ENCODE peak calls at places on chromosomes 1 and 21, in five cellular contexts. J is vagina, E is HepG2, A is heart right ventricle, V is stomach. N is an unnamed sample.

GRCh38 chr1:153032677-153033308 is 1.8 kb downstream of the SPRR1B start:
- DNase-seq in E (peak; percentile 33), A (no peak), V (no peak), J (no peak), N (no peak)

GRCh38 chr1:235741294-235741693 is 91.7 kb upstream of the GNG4 start:
- DNase-seq in E (no peak), J (no peak), A (no peak), V (no peak), N (no peak)

GRCh38 chr21:35868005-35868868 is 192.1 kb downstream of the SETD4 start:
- DNase-seq in J (no peak), A (no peak), E (no peak), V (no peak), N (no peak)

GRCh38 chr1:8747879-8748825 is 69.3 kb downstream of the RERE start:
- DNase-seq in V (no peak), A (no peak), J (no peak), E (no peak), N (no peak)

GRCh38 chr21:44805226-44805625 is 3.6 kb upstream of the UBE2G2 start:
- DNase-seq in A (no peak), V (no peak), E (no peak), J (no peak), N (no peak)

GRCh38 chr1:150376110-150376509 is 12.2 kb downstream of the RPRD2 start:
- DNase-seq in A (no peak), V (no peak), J (no peak), E (no peak), N (no peak)

GRCh38 chr1:960371-961131 is at the start of gene KLHL17:
- DNase-seq in E (peak; percentile 32), J (no peak), A (peak; percentile 85), V (peak; percentile 80), N (peak; percentile 80)

GRCh38 chr1:6587261-6588005 is 7.6 kb downstream of the ZBTB48 start:
- DNase-seq in V (peak; percentile 57), A (peak; percentile 79), E (no peak), J (peak; percentile 83), N (no peak)

GRCh38 chr1:177163844-177164379 is 600 bp downstream of the ASTN1 start:
- DNase-seq in J (no peak), E (no peak), V (no peak), A (no peak), N (no peak)

GRCh38 chr21:25639922-25640670 is 1.0 kb downstream of the JAM2 start:
- DNase-seq in V (no peak), E (no peak), J (no peak), A (peak; percentile 34), N (no peak)

GRCh38 chr21:16084776-16085364 is 355.1 kb downstream of the USP25 start:
- DNase-seq in V (no peak), E (no peak), A (peak; percentile 42), J (no peak), N (no peak)

DNA sequence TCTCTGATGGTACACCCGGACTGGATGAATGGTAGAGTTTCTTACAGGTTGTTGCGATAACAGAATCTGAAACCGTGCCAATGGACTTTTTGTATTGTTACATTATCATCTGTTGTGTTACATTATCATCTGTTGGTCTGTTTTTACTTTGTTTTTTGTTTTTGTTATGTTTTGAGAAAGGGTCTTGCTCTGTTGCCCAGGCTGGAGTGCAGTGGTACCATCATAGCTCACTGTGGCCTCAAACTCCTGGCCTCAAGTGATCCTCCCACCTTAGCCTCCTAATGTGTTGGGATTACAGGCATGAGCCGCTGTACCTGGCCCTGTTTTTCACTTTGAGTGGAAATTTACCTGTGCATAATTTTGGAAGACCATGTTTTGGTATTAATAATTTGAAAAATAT is 10.2 kb upstream of the PEX10 start:
- DNase-seq in E (no peak), J (no peak), V (no peak), A (no peak), N (no peak)
- H3K27me3 ChIP-seq in E (peaks cover 10% of the 10 kb centered on the region), J (no peaks in the 10 kb centered on the region), V (peaks cover 63% of the 10 kb centered on the region), A (peaks cover 27% of the 10 kb centered on the region), N (no peaks in the 10 kb centered on the region)

GRCh38 chr1:28508435-28508754 is 2.6 kb downstream of the RCC1 start:
- DNase-seq in J (no peak), E (no peak), V (no peak), A (no peak), N (no peak)

GRCh38 chr1:28509705-28510349 is 4.0 kb downstream of the RCC1 start:
- DNase-seq in V (no peak), A (no peak), E (no peak), J (no peak), N (no peak)

GRCh38 chr1:28506907-28507246 is 1.0 kb downstream of the RCC1 start:
- DNase-seq in A (no peak), V (no peak), E (no peak), J (no peak), N (no peak)

GRCh38 chr1:28507247-28507645 is 1.4 kb downstream of the RCC1 start:
- DNase-seq in V (no peak), E (no peak), A (no peak), J (no peak), N (no peak)

DNA sequence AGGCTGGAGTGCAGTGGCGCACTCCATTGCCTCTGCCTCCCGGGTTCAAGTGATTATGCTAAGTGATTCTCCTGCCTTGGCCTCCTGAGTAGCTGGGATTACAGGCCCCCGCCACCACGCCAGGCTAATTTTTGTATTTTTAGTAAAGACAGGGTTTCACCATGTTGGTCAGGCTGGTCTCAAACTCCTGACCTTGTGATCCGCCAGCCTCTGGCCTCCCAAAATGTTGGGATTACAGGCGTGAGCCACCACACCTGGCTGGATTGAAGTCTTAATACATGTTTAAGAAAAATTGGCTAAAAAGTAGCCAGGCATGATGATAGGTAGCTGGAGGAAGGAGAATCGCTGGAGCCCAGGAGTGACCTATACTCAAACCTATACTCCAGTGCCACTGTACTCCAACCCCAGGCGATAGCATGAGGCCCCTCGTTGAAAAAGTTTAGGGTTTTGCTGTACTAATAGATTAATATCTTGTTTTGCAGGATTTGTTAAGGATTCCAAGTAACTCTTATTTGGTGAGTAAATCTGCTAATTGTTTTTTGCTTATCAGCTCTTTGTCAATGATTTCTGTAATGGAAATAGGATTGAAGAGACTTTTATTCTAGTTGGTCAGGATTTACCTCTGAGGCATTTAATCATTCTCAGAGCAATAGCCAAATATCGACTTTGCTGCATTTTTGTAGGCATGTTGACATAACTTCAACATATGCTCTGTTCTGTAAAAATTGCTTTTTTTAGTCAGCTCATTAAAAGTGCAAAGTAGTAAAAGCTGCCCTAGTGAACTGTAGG is 2.0 kb downstream of the RCC1 start:
- DNase-seq in A (no peak), J (no peak), E (no peak), V (no peak), N (no peak)
- H3K4me1 ChIP-seq in A (peaks cover 37% of the 10 kb centered on the region), J (peaks cover 54% of the 10 kb centered on the region), E (peaks cover 50% of the 10 kb centered on the region), V (peaks cover 32% of the 10 kb centered on the region), N (peaks cover 25% of the 10 kb centered on the region)

GRCh38 chr1:90705910-90706309 is 11.2 kb downstream of the BARHL2 start:
- DNase-seq in A (no peak), E (no peak), V (no peak), J (no peak), N (no peak)
- H3K27me3 ChIP-seq in A (peaks cover 99% of the 10 kb centered on the region), E (peaks cover 11% of the 10 kb centered on the region), V (peaks cover 100% of the 10 kb centered on the region), J (peaks cover 18% of the 10 kb centered on the region), N (no peaks in the 10 kb centered on the region)

GRCh38 chr1:40810915-40811314 is 27.3 kb downstream of the KCNQ4 start:
- DNase-seq in E (no peak), V (no peak), J (no peak), A (no peak), N (no peak)

GRCh38 chr1:40808444-40808843 is 24.9 kb downstream of the KCNQ4 start:
- DNase-seq in A (no peak), J (no peak), V (no peak), E (no peak), N (no peak)

GRCh38 chr1:40806724-40807675 is 23.4 kb downstream of the KCNQ4 start:
- DNase-seq in J (no peak), A (peak; percentile 43), E (no peak), V (no peak), N (no peak)

GRCh38 chr1:40806240-40806639 is 22.7 kb downstream of the KCNQ4 start:
- DNase-seq in J (no peak), A (no peak), V (no peak), E (no peak), N (no peak)

DNA sequence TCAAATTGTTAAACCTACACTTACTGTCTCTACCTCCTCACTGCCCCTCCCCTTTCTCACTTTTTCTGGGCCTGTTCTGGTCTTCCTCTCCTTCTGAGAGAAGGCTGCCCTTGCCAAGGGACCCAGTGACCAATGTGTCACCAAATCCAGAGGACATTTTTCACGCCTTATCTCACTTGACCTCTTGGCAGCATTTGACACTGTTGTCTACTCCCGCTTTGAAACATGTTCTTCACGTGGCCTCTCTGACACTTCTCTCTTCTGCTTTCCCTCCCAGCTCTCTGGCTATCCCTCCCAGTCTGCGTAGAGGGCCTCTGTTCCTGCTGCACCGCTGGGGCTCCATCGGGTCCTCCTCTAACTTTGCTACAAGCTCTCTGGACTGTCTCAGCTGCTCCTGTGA is 25.3 kb downstream of the KCNQ4 start:
- DNase-seq in E (no peak), A (no peak), V (no peak), J (no peak), N (no peak)
- H3K4me1 ChIP-seq in E (no peaks in the 10 kb centered on the region), A (peaks cover 23% of the 10 kb centered on the region), V (no peaks in the 10 kb centered on the region), J (peaks cover 14% of the 10 kb centered on the region), N (no peaks in the 10 kb centered on the region)

GRCh38 chr1:50970508-50970885 is 452 bp downstream of the CDKN2C start:
- DNase-seq in E (no peak), J (no peak), A (no peak), V (no peak), N (no peak)
- H3K27me3 ChIP-seq in E (no peaks in the 10 kb centered on the region), J (no peaks in the 10 kb centered on the region), A (no peaks in the 10 kb centered on the region), V (no peaks in the 10 kb centered on the region), N (no peaks in the 10 kb centered on the region)

GRCh38 chr1:201304126-201304525 is 20.8 kb downstream of the PKP1 start:
- DNase-seq in A (no peak), V (no peak), E (no peak), J (no peak), N (no peak)
- H3K4me1 ChIP-seq in A (peaks cover 12% of the 10 kb centered on the region), V (peaks cover under 1% of the 10 kb centered on the region), E (peaks cover 3% of the 10 kb centered on the region), J (peaks cover 69% of the 10 kb centered on the region), N (peaks cover 29% of the 10 kb centered on the region)

DNA sequence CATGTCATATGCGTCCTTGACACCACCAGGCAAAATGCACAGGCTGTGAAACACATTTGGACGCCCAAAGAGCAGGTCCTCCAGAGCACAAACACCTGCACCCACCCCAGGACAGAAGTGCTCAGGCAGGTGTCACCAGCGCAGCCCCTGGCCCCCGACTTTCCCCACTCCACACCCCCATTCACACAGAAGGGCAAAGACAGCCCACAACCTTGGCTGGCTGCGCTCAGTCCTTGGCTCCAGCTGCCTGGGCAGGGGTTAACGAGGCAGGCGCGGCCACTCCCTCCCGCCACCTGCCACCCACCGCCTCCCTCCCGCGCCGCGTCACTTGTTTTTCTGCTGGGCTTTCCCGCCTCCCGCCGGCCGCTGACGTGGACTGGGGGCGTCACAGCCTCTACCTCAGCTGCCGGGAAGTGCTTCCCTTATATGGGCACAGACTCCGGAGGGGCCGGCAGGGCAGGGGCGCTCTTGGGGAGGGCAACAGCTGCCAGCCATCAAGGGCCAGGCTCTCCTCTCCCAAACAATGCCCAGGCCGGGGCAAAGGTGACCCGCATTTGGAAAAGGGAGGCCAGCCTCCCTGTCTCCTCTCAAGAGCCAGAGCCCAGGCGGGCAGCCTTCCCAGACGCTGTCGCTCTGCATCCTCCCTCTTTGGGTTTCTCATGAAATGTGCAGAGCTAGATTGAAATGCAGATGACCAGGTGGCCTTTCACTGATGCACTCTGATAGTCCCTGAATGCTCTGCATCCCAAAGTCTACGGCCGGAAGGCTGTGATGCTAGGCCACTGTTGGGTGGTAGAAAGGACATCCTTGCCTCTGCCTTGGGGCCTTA is 14.8 kb upstream of the BTG2 start:
- DNase-seq in E (peak; percentile 53), J (no peak), A (peak; percentile 93), V (peak; percentile 99), N (peak; percentile 97)
- H3K27me3 ChIP-seq in E (no peaks in the 10 kb centered on the region), J (no peaks in the 10 kb centered on the region), A (no peaks in the 10 kb centered on the region), V (no peaks in the 10 kb centered on the region), N (no peaks in the 10 kb centered on the region)

N was measured in Caco-2.